ENCODE peak calls at places on chromosomes 11 and 22, in nine cellular contexts. W, N, E, O, R, S, U, Q and I are unnamed samples. For H3K4me1, the result is how much of the 10 kb centered on the place peaks cover.

GRCh38 chr11:132429685-132430084 is 1059.3 kb downstream of the NTM start:
- DNase-seq in S (no peak), O (no peak), U (no peak), N (no peak), W (no peak), E (no peak), Q (no peak), R (no peak), I (no peak)

GRCh38 chr22:37526376-37526775 is 7.2 kb upstream of the CARD10 start:
- DNase-seq in Q (no peak), S (no peak), O (no peak), W (peak), U (no peak), R (no peak), N (no peak), E (no peak), I (peak)

GRCh38 chr11:103730151-103730940 is 306.1 kb upstream of the DDI1 start:
- DNase-seq in S (no peak), R (no peak), Q (no peak), W (peak), E (no peak), N (no peak), U (no peak), O (no peak), I (no peak)

GRCh38 chr11:18151581-18151980 is 19.2 kb downstream of the MRGPRX3 start:
- DNase-seq in U (no peak), W (no peak), Q (no peak), N (no peak), S (no peak), E (no peak), R (no peak), O (no peak), I (no peak)

GRCh38 chr11:79182794-79183193 is 258.0 kb downstream of the TENM4 start:
- DNase-seq in U (no peak), W (peak), E (no peak), S (no peak), O (no peak), N (no peak), R (no peak), Q (no peak), I (no peak)

GRCh38 chr11:130448416-130449068 is at the start of gene ADAMTS15:
- DNase-seq in Q (peak), R (peak), W (peak), O (peak), N (peak), U (no peak), E (peak), S (peak), I (peak)

GRCh38 chr11:100515087-100515486 is 172.0 kb upstream of the ARHGAP42 start:
- DNase-seq in W (peak), N (no peak), E (no peak), Q (no peak), R (no peak), O (no peak), U (no peak), S (peak), I (peak)

GRCh38 chr11:12410006-12410728 is 32.8 kb downstream of the PARVA start:
- DNase-seq in Q (no peak), E (no peak), N (no peak), W (peak), O (no peak), R (no peak), S (peak), U (no peak), I (no peak)

GRCh38 chr11:130121430-130121978 is 38.1 kb upstream of the ST14 start:
- DNase-seq in R (no peak), Q (no peak), O (no peak), S (no peak), N (no peak), E (no peak), U (no peak), W (peak), I (no peak)

GRCh38 chr22:42978453-42979103 is 36.4 kb downstream of the PACSIN2 start:
- DNase-seq in O (no peak), R (no peak), E (no peak), U (no peak), S (no peak), N (no peak), W (peak), Q (no peak), I (peak)

GRCh38 chr22:19822301-19823117 is 32.2 kb downstream of the GNB1L start:
- DNase-seq in R (no peak), O (no peak), W (no peak), S (peak), U (no peak), E (no peak), Q (no peak), N (peak), I (no peak)

GRCh38 chr11:91804057-91804456 is 420.6 kb upstream of the FAT3 start:
- DNase-seq in W (no peak), Q (no peak), E (no peak), S (peak), O (no peak), N (no peak), U (no peak), R (no peak), I (no peak)

GRCh38 chr22:27507935-27508504 is 293.5 kb downstream of the MN1 start:
- DNase-seq in W (peak), N (no peak), E (no peak), Q (no peak), S (no peak), R (no peak), O (no peak), U (no peak), I (peak)

GRCh38 chr11:114342476-114342875 is 46.3 kb downstream of the NNMT start:
- DNase-seq in E (no peak), S (no peak), W (no peak), O (no peak), U (no peak), R (no peak), Q (no peak), N (no peak), I (no peak)

GRCh38 chr11:123678246-123678645 is 23.8 kb upstream of the SCN3B start:
- DNase-seq in R (no peak), Q (no peak), N (no peak), E (no peak), O (no peak), S (no peak), W (peak), U (no peak), I (peak)

GRCh38 chr11:115618428-115618827 is 114.2 kb upstream of the CADM1 start:
- DNase-seq in Q (no peak), U (no peak), W (peak), S (no peak), O (no peak), R (no peak), N (no peak), E (no peak), I (peak)

GRCh38 chr11:17595526-17596309 is 48.7 kb downstream of the OTOG start:
- DNase-seq in O (no peak), S (no peak), E (no peak), W (no peak), R (no peak), Q (peak), N (no peak), U (no peak), I (no peak)

GRCh38 chr11:11786771-11787170 is 55.0 kb upstream of the USP47 start:
- DNase-seq in O (no peak), W (no peak), Q (no peak), E (no peak), S (peak), R (no peak), N (no peak), U (no peak), I (no peak)

GRCh38 chr22:48644108-48644507 is 1183.6 kb downstream of the BRD1 start:
- DNase-seq in Q (no peak), O (no peak), U (no peak), E (no peak), S (no peak), N (no peak), W (no peak), R (peak), I (no peak)

GRCh38 chr11:61701298-61701993 is 21.3 kb downstream of the DAGLA start:
- DNase-seq in U (no peak), N (peak), S (peak), E (peak), Q (peak), O (no peak), R (no peak), W (no peak), I (no peak)

GRCh38 chr11:43360361-43361032 is 1.8 kb downstream of the TTC17 start:
- DNase-seq in W (no peak), O (no peak), N (no peak), R (no peak), S (no peak), E (no peak), Q (no peak), U (no peak), I (no peak)

GRCh38 chr22:20228055-20228938 is 39.8 kb downstream of the RTN4R start:
- DNase-seq in Q (peak), R (no peak), E (no peak), W (no peak), S (no peak), N (no peak), O (no peak), U (no peak), I (no peak)

GRCh38 chr11:91433284-91434010 is 791.2 kb upstream of the FAT3 start:
- DNase-seq in W (no peak), O (no peak), R (no peak), U (no peak), S (no peak), E (no peak), N (no peak), Q (no peak), I (no peak)

GRCh38 chr11:62502030-62502730 is 44.4 kb downstream of the AHNAK start:
- DNase-seq in N (no peak), W (no peak), O (no peak), S (no peak), R (no peak), U (no peak), E (no peak), Q (no peak), I (no peak)

GRCh38 chr11:28017816-28018215 is 90.1 kb downstream of the KIF18A start:
- DNase-seq in U (no peak), R (no peak), Q (no peak), S (no peak), O (no peak), N (no peak), E (no peak), W (peak), I (no peak)

GRCh38 chr11:72736452-72737069 is 15.6 kb downstream of the ARAP1 start:
- DNase-seq in N (no peak), Q (peak), U (no peak), R (no peak), E (peak), O (peak), S (no peak), W (peak), I (no peak)

GRCh38 chr11:126484266-126484665 is 128.8 kb downstream of the ST3GAL4 start:
- DNase-seq in Q (no peak), S (no peak), E (no peak), R (no peak), W (peak), O (no peak), N (no peak), U (no peak), I (peak)

GRCh38 chr22:22366478-22366988 is 121.9 kb downstream of the VPREB1 start:
- DNase-seq in E (no peak), O (no peak), U (no peak), Q (no peak), S (no peak), R (no peak), N (no peak), W (no peak), I (no peak)

GRCh38 chr22:23518381-23519187 is 61.5 kb downstream of the IGLL1 start:
- DNase-seq in S (no peak), E (no peak), R (no peak), U (no peak), N (no peak), O (no peak), W (no peak), Q (no peak), I (no peak)

GRCh38 chr11:15716550-15716949 is 601.8 kb downstream of the INSC start:
- DNase-seq in R (no peak), W (peak), Q (no peak), E (peak), O (no peak), S (peak), N (no peak), U (no peak), I (peak)

GRCh38 chr11:112941096-112941495 is 20.1 kb upstream of the NCAM1 start:
- DNase-seq in E (no peak), N (no peak), S (no peak), U (no peak), Q (no peak), W (no peak), R (no peak), O (no peak), I (no peak)

GRCh38 chr11:109606256-109606655 is 184.3 kb downstream of the C11orf87 start:
- DNase-seq in E (no peak), R (no peak), Q (no peak), W (no peak), U (no peak), N (no peak), O (no peak), S (no peak), I (no peak)

GRCh38 chr22:26444777-26445176 is 15.7 kb downstream of the ASPHD2 start:
- DNase-seq in O (no peak), E (no peak), S (no peak), W (no peak), R (no peak), U (no peak), Q (no peak), N (no peak), I (no peak)

GRCh38 chr11:28168718-28169117 is 60.5 kb downstream of the METTL15 start:
- DNase-seq in E (no peak), S (no peak), N (no peak), O (no peak), R (no peak), W (no peak), U (no peak), Q (no peak), I (no peak)

GRCh38 chr11:8283510-8284272 is 20.0 kb upstream of the LMO1 start:
- DNase-seq in E (no peak), Q (peak), S (peak), O (no peak), N (no peak), R (no peak), W (no peak), U (no peak), I (no peak)

GRCh38 chr22:38437416-38437815 is 17.6 kb downstream of the KCNJ4 start:
- DNase-seq in N (no peak), Q (no peak), S (no peak), W (no peak), R (no peak), U (no peak), O (no peak), E (no peak), I (no peak)

GRCh38 chr11:69342588-69343330 is 48.8 kb downstream of the MYEOV start:
- DNase-seq in S (peak), R (no peak), U (no peak), Q (no peak), E (no peak), O (no peak), N (no peak), W (no peak), I (no peak)

GRCh38 chr22:49688516-49689254 is 139.0 kb downstream of the BRD1 start:
- DNase-seq in W (no peak), E (no peak), Q (no peak), U (no peak), R (no peak), N (no peak), S (peak), O (no peak), I (no peak)

DNA sequence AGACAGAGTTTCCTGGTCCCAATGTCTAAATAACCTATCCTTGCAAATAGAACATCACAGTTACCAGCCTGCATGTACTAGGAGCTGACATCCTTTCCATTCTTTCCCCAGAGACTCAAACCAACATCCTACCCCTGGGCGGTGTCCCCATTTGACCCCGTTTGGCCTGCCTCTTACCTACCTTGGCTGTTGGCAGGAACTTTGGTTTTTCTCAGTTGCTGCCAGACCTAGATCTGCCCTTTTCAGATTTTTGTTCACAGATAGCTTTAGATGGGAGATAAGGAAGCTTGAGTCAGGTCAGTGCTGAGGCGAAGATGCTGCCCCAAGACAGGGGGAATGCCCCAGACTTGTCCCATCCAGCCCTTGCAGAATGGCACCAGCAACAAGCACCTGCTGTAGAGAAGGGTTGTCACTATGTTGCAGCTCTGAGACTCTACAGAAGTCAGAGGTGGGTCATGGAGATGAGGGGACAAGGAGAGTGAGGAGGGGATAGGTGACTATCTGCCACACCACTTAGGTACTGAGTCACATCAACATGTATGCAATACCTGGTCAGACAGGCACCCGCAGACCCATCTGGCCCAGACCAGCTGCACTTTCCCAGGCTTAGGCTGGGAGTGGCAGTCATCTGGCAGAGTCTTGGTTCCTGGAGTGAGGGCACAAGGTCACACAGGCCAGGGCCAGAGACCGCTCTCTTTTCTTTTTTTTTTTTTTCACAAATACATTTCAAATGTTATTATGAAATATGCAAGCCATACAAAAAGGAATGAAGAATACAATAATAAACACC is 61.5 kb upstream of the POU2AF1 start:
- DNase-seq in S (no peak), U (no peak), O (no peak), N (no peak), E (no peak), R (no peak), W (no peak), Q (peak), I (no peak)
- H3K4me1 ChIP-seq in S (under half), U (under half), O (under half), N (under half), E (under half), R (under half), W (under half), Q (under half), I (under half)

GRCh38 chr11:101759771-101760450 is 154.9 kb upstream of the CEP126 start:
- DNase-seq in Q (no peak), R (no peak), E (no peak), U (no peak), W (no peak), N (no peak), O (no peak), S (no peak), I (peak)
- TF ChIP-seq CTCF in Q (no peak), R (no peak), E (no peak), U (no peak), W (peak), N (no peak), O (peak), S (peak), I (peak)

GRCh38 chr22:32828561-32828960 is 27.1 kb downstream of the TIMP3 start:
- DNase-seq in U (no peak), E (no peak), S (no peak), Q (no peak), N (no peak), R (no peak), W (no peak), O (no peak), I (no peak)

GRCh38 chr22:32824531-32825315 is 23.2 kb downstream of the TIMP3 start:
- DNase-seq in N (no peak), W (no peak), O (no peak), U (no peak), Q (no peak), E (no peak), S (no peak), R (no peak), I (no peak)

GRCh38 chr22:32827061-32827602 is 25.6 kb downstream of the TIMP3 start:
- DNase-seq in E (no peak), N (no peak), U (no peak), S (no peak), O (no peak), R (no peak), W (no peak), Q (no peak), I (no peak)

GRCh38 chr22:32828150-32828549 is 26.6 kb downstream of the TIMP3 start:
- DNase-seq in S (no peak), E (no peak), W (no peak), U (no peak), R (no peak), N (no peak), O (no peak), Q (no peak), I (no peak)

GRCh38 chr22:32826537-32826936 is 25.0 kb downstream of the TIMP3 start:
- DNase-seq in O (no peak), E (no peak), W (no peak), R (no peak), Q (no peak), N (no peak), S (no peak), U (no peak), I (no peak)
- H3K4me1 ChIP-seq in O (half or more), E (half or more), W (under half), R (half or more), Q (under half), N (under half), S (under half), U (under half), I (under half)

DNA sequence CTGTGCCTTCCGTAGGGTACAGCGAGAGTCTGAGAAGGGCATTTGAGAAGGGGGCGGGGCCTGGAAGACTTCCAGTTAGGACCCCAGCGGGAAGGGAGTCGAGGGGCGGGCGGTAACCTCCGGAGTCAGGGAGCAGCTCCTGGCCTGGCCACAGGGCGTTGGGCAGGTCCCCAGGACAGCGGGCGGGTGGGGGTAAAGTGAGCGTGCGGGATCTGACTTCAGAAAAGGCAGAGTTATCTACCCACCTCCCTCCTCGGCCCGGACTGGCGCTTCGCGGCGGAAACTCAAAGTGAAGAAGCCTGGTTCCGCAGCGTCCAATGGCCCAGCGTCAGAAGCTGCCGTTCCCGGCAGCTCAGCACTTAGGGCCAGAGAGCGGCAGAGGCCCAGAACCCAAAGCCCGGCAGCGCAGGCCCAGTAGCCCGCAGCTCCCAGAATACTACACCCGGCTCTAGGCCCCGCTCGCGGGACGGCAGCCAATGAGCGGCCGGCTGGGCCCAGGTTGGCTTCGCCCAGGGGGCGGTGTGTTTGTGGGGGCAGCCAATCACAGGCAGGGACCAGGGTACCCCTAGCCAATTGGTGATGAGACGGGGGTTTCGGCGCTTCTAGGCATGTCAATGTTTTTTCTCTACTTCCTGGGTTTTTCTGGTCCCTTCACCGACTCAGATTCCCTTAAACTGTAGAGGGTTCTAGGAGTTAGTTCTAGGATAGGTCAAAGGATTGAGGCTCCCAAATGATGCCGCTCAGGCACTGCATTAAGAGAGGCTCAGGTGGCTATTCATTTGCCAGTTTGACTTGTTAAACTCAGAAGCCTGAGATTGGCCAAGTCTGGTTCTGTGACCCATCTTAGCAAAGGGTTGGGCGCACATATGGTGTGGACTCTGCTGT is at the start of gene TRIM68:
- DNase-seq in U (peak), E (peak), R (peak), S (peak), Q (peak), N (peak), O (peak), W (peak), I (peak)
- TF ChIP-seq CTCF in U (no peak), E (peak), R (no peak), S (peak), Q (no peak), N (no peak), O (peak), W (no peak), I (no peak)

DNA sequence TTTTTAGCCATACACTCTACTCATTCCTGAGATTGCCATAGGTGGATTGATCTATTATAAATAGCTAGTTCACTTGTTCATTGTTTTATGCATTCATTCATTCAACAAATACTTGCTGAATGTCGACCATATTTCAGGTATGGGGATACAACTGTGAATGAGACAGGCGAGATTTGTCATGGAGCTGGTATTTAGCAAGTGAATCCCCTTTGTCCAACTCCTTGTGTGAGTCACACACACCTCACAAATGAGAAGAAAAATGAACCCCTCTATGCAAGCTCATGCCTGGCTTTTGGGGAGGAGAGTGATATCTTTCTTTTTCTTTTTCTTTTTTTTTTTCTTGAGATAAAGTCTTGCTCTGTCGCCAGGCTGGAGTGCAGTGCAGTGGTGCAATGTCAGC is 1.8 kb upstream of the AMPD3 start:
- DNase-seq in E (no peak), N (no peak), W (peak), S (no peak), Q (no peak), U (no peak), O (no peak), R (no peak), I (no peak)
- H3K4me1 ChIP-seq in E (under half), N (under half), W (half or more), S (under half), Q (under half), U (under half), O (under half), R (under half), I (under half)